ENCODE peak calls at places on chromosomes 7 and 10, in seven cellular contexts. W is fibroblast of lung, I is psoas muscle, T is testis, Y is Caco-2, X is IMR-90, V is esophagus squamous epithelium. E is an unnamed sample.

GRCh38 chr7:129773328-129773731 is 161.8 kb downstream of the NRF1 start:
- DNase-seq in W (no peak), V (no peak), Y (no peak), T (no peak), I (no peak), X (no peak), E (no peak)

GRCh38 chr7:157851501-157852067 is 514.8 kb downstream of the DNAJB6 start:
- DNase-seq in X (no peak), W (peak; percentile 27), T (peak; percentile 88), V (no peak), Y (no peak), I (peak; percentile 81), E (no peak)

GRCh38 chr10:131174211-131174565 is 137.3 kb downstream of the TCERG1L start:
- DNase-seq in W (no peak), T (no peak), Y (no peak), X (no peak), V (no peak), I (no peak), E (peak; percentile 43)

GRCh38 chr7:5420841-5421625 is 2.6 kb downstream of the TNRC18 start:
- DNase-seq in T (no peak), Y (no peak), I (peak; percentile 67), W (peak; percentile 20), V (no peak), X (no peak), E (no peak)

GRCh38 chr7:18292584-18292983 is 203.0 kb upstream of the HDAC9 start:
- DNase-seq in X (no peak), Y (no peak), W (no peak), T (no peak), V (no peak), I (no peak), E (no peak)

GRCh38 chr7:29177963-29178612 is 16.5 kb upstream of the CHN2 start:
- DNase-seq in V (peak; percentile 17), Y (no peak), W (peak; percentile 9), T (peak; percentile 60), X (no peak), I (no peak), E (no peak)

GRCh38 chr10:32958085-32958991 is at the start of gene ITGB1:
- DNase-seq in V (peak; percentile 68), T (peak; percentile 95), X (peak; percentile 95), W (peak; percentile 96), Y (peak; percentile 98), I (peak; percentile 99), E (peak; percentile 92)

GRCh38 chr10:71725998-71726672 is 6.6 kb upstream of the C10orf105 start:
- DNase-seq in T (no peak), Y (no peak), I (no peak), X (peak; percentile 39), V (no peak), W (peak; percentile 67), E (no peak)

GRCh38 chr7:149855368-149856305 is 17.5 kb downstream of the ZNF862 start:
- DNase-seq in Y (no peak), W (peak; percentile 91), X (peak; percentile 88), V (no peak), I (peak; percentile 26), T (no peak), E (no peak)

GRCh38 chr7:151341357-151342101 is at the start of gene NUB1:
- DNase-seq in V (peak; percentile 43), W (peak; percentile 67), X (peak; percentile 74), T (peak; percentile 94), Y (peak; percentile 88), I (peak; percentile 96), E (peak; percentile 90)

GRCh38 chr7:17184805-17185689 is 113.4 kb upstream of the AHR start:
- DNase-seq in W (peak; percentile 36), X (peak; percentile 27), V (no peak), T (no peak), I (no peak), Y (no peak), E (no peak)

GRCh38 chr10:16779375-16779774 is 37.8 kb downstream of the RSU1 start:
- DNase-seq in V (no peak), I (no peak), T (no peak), Y (no peak), X (no peak), W (peak; percentile 2), E (no peak)

GRCh38 chr10:11235771-11236170 is 218.1 kb downstream of the CELF2 start:
- DNase-seq in V (no peak), Y (no peak), W (no peak), I (no peak), X (no peak), T (no peak), E (no peak)

GRCh38 chr10:110042181-110042580 is 34.4 kb downstream of the ADD3 start:
- DNase-seq in X (peak; percentile 62), W (peak; percentile 84), Y (no peak), I (no peak), V (no peak), T (no peak), E (no peak)

GRCh38 chr10:127417031-127417430 is 132.1 kb upstream of the NPS start:
- DNase-seq in Y (no peak), V (no peak), W (no peak), I (no peak), X (no peak), T (no peak), E (no peak)

GRCh38 chr7:98988641-98989040 is 110.3 kb downstream of the TRRAP start:
- DNase-seq in T (no peak), W (no peak), Y (peak; percentile 19), V (no peak), X (no peak), I (no peak), E (no peak)

GRCh38 chr7:130927564-130927963 is 193.6 kb upstream of the KLF14 start:
- DNase-seq in V (no peak), I (no peak), T (no peak), Y (no peak), W (no peak), X (no peak), E (no peak)

GRCh38 chr7:128919881-128920789 is 9.6 kb upstream of the KCP start:
- DNase-seq in W (no peak), V (no peak), T (no peak), Y (peak; percentile 36), I (no peak), X (no peak), E (no peak)

GRCh38 chr7:95794917-95795515 is 22.7 kb downstream of the DYNC1I1 start:
- DNase-seq in W (peak; percentile 14), X (peak; percentile 30), T (peak; percentile 28), V (no peak), I (no peak), Y (no peak), E (peak; percentile 26)
- H3K27me3 ChIP-seq in W (no peaks in the 10 kb centered on the region), X (no peaks in the 10 kb centered on the region), T (no peaks in the 10 kb centered on the region), V (no peaks in the 10 kb centered on the region), I (no peaks in the 10 kb centered on the region), Y (no peaks in the 10 kb centered on the region), E (no peaks in the 10 kb centered on the region)

GRCh38 chr10:100509241-100509640 is 10.4 kb downstream of the SEC31B start:
- DNase-seq in Y (no peak), V (no peak), T (no peak), X (no peak), W (no peak), I (no peak), E (no peak)

GRCh38 chr10:100510533-100511308 is 8.9 kb downstream of the SEC31B start:
- DNase-seq in V (no peak), X (peak; percentile 27), W (no peak), Y (no peak), I (no peak), T (no peak), E (no peak)

GRCh38 chr10:100507357-100507732 is 12.3 kb downstream of the SEC31B start:
- DNase-seq in Y (no peak), X (no peak), W (no peak), I (no peak), T (no peak), V (no peak), E (no peak)

GRCh38 chr10:100506596-100507356 is 12.9 kb downstream of the SEC31B start:
- DNase-seq in W (peak; percentile 70), Y (no peak), X (peak; percentile 86), I (no peak), T (no peak), V (no peak), E (no peak)

DNA sequence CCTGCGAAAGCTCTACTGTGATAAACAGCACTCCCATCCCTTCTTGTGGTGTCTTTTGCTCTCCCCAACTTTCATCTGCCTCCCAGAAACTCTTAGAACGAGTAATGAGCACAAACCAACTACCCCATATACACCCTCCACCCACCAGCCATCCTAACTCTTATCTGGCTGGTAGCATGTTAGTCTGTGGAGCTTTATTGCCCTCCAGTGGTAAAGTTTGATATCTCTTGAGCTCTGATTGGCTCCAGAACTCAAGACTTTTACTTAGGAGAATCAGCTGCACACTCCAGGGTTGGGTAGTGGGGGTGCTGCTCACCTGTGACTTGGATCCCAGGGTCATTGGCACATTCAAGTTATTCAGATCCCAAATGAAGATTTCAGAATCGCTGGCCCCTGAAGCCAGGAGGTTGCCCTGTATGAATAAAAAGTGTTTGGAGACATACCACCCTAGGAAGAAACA is 10.9 kb downstream of the SEC31B start:
- DNase-seq in I (no peak), W (peak; percentile 52), T (peak; percentile 18), X (peak; percentile 66), V (no peak), Y (no peak), E (peak; percentile 25)
- TF ChIP-seq CTCF in I (peak; percentile 41), W (peak; percentile 73), T (no peak), X (peak; percentile 82), V (peak; percentile 21), Y (peak; percentile 55), E (peak; percentile 68)

GRCh38 chr10:103986360-103986759 is 19.4 kb downstream of the SLK start:
- DNase-seq in T (no peak), W (no peak), I (no peak), X (no peak), V (no peak), Y (no peak), E (no peak)
- H3K9me3 ChIP-seq in T (no peaks in the 10 kb centered on the region), W (no peaks in the 10 kb centered on the region), I (no peaks in the 10 kb centered on the region), X (no peaks in the 10 kb centered on the region), V (no peaks in the 10 kb centered on the region), Y (no peaks in the 10 kb centered on the region), E (no peaks in the 10 kb centered on the region)

GRCh38 chr7:23468721-23469149 is 1.6 kb downstream of the IGF2BP3 start:
- DNase-seq in X (no peak), T (no peak), V (no peak), Y (no peak), I (no peak), W (no peak), E (no peak)
- H3K27me3 ChIP-seq in X (no peaks in the 10 kb centered on the region), T (no peaks in the 10 kb centered on the region), V (peaks cover 45% of the 10 kb centered on the region), Y (no peaks in the 10 kb centered on the region), I (peaks cover 4% of the 10 kb centered on the region), W (peaks cover 26% of the 10 kb centered on the region), E (no peaks in the 10 kb centered on the region)

GRCh38 chr10:23035569-23035968 is 59.8 kb upstream of the MSRB2 start:
- DNase-seq in V (no peak), T (no peak), W (no peak), I (no peak), X (no peak), Y (no peak), E (peak; percentile 8)
- TF ChIP-seq CTCF in V (no peak), T (no peak), W (peak; percentile 7), I (no peak), X (no peak), Y (peak; percentile 54), E (peak; percentile 38)

GRCh38 chr7:73438547-73439245 is 5.1 kb downstream of the FZD9 start:
- DNase-seq in V (no peak), X (no peak), W (no peak), T (no peak), I (peak; percentile 63), Y (no peak), E (no peak)
- H3K9me3 ChIP-seq in V (no peaks in the 10 kb centered on the region), X (no peaks in the 10 kb centered on the region), W (no peaks in the 10 kb centered on the region), T (no peaks in the 10 kb centered on the region), I (no peaks in the 10 kb centered on the region), Y (no peaks in the 10 kb centered on the region), E (no peaks in the 10 kb centered on the region)

E was measured in WERI-Rb-1.